ENCODE peak calls at places on chromosome 7, in nine cellular contexts. F, X, I, R, J, M, B, K and W are unnamed samples.
A peak's percentile ranks its signal among the peaks of the same experiment; 100 is the strongest.

GRCh38 chr7:2259480-2259879 is 17.5 kb downstream of the NUDT1 start:
- ATAC-seq in M (no peak), F (no peak), K (no peak), R (no peak), I (no peak), X (no peak), B (no peak), J (no peak), W (no peak)

GRCh38 chr7:100489824-100490223 is 6.1 kb downstream of the NYAP1 start:
- ATAC-seq in F (peak; percentile 42), J (no peak), K (peak; percentile 55), X (peak; percentile 21), M (peak; percentile 50), B (peak; percentile 27), R (no peak), I (no peak), W (no peak)

GRCh38 chr7:468681-469590 is 50.7 kb downstream of the PDGFA start:
- ATAC-seq in J (no peak), M (no peak), X (peak; percentile 74), F (no peak), I (no peak), R (no peak), K (peak; percentile 44), B (peak; percentile 69), W (no peak)

GRCh38 chr7:24778543-24779282 is 21.4 kb upstream of the GSDME start:
- ATAC-seq in F (no peak), M (no peak), K (peak; percentile 74), J (peak; percentile 58), B (peak; percentile 56), X (no peak), R (peak; percentile 81), I (peak; percentile 72), W (peak; percentile 29)

GRCh38 chr7:87875151-87876039 is 765 bp downstream of the SLC25A40 start:
- ATAC-seq in F (peak; percentile 37), X (peak; percentile 3), M (no peak), K (peak; percentile 0), R (peak; percentile 50), I (peak; percentile 59), J (peak; percentile 23), B (peak; percentile 3), W (peak; percentile 1)

GRCh38 chr7:117269895-117270294 is 53.0 kb downstream of the WNT2 start:
- ATAC-seq in R (no peak), X (no peak), F (no peak), J (no peak), K (no peak), B (peak; percentile 33), M (no peak), I (no peak), W (no peak)

GRCh38 chr7:142347091-142347490 is 89.2 kb upstream of the PRSS58 start:
- ATAC-seq in M (no peak), K (no peak), X (no peak), R (no peak), F (no peak), I (no peak), B (no peak), J (no peak), W (no peak)

GRCh38 chr7:151245360-151246160 is 2.9 kb downstream of the SMARCD3 start:
- ATAC-seq in F (peak; percentile 57), I (peak; percentile 50), K (peak; percentile 82), J (peak; percentile 12), M (peak; percentile 74), R (no peak), B (peak; percentile 64), X (peak; percentile 69), W (peak; percentile 3)

GRCh38 chr7:43870316-43870715 is 999 bp upstream of the MRPS24 start:
- ATAC-seq in B (no peak), R (no peak), M (no peak), J (no peak), X (no peak), F (no peak), I (no peak), K (no peak), W (no peak)

GRCh38 chr7:96217147-96217546 is 104.8 kb downstream of the SLC25A13 start:
- ATAC-seq in M (no peak), X (no peak), F (no peak), J (no peak), R (no peak), I (no peak), B (no peak), K (no peak), W (no peak)

GRCh38 chr7:151008511-151009323 is 15.6 kb downstream of the ATG9B start:
- ATAC-seq in J (peak; percentile 73), M (peak; percentile 38), B (peak; percentile 79), I (peak; percentile 75), F (peak; percentile 62), K (peak; percentile 59), R (peak; percentile 70), X (peak; percentile 53), W (peak; percentile 50)

GRCh38 chr7:81232084-81232799 is 313.4 kb upstream of the SEMA3C start:
- ATAC-seq in B (no peak), R (peak; percentile 90), K (no peak), I (no peak), F (no peak), X (no peak), J (peak; percentile 16), M (no peak), W (no peak)

GRCh38 chr7:29297194-29297890 is 102.8 kb downstream of the CHN2 start:
- ATAC-seq in I (no peak), K (no peak), M (no peak), J (no peak), B (no peak), R (no peak), F (no peak), X (no peak), W (no peak)

GRCh38 chr7:43516581-43517342 is 66.1 kb upstream of the STK17A start:
- ATAC-seq in R (no peak), K (no peak), B (peak; percentile 92), I (no peak), F (no peak), J (no peak), X (peak; percentile 84), M (no peak), W (peak; percentile 91)

GRCh38 chr7:99489235-99489634 is 10.8 kb downstream of the ZNF394 start:
- ATAC-seq in J (no peak), M (peak; percentile 26), B (no peak), I (no peak), R (no peak), F (peak; percentile 90), K (peak; percentile 26), X (peak; percentile 39), W (peak; percentile 23)

GRCh38 chr7:106485919-106486318 is 175.0 kb downstream of the CCDC71L start:
- ATAC-seq in R (no peak), B (no peak), K (no peak), J (no peak), X (no peak), I (peak; percentile 52), F (no peak), M (no peak), W (no peak)

GRCh38 chr7:150343225-150343624 is 1.8 kb upstream of the RARRES2 start:
- ATAC-seq in B (no peak), F (no peak), I (no peak), K (no peak), J (no peak), R (no peak), M (no peak), X (no peak), W (no peak)

GRCh38 chr7:85104432-85105205 is 82.2 kb downstream of the SEMA3D start:
- ATAC-seq in M (no peak), B (no peak), F (no peak), X (no peak), K (no peak), J (no peak), R (peak; percentile 39), I (peak; percentile 68), W (no peak)

GRCh38 chr7:129231666-129232065 is 6.8 kb downstream of the AHCYL2 start:
- ATAC-seq in F (no peak), B (no peak), I (no peak), X (no peak), R (no peak), J (no peak), K (no peak), M (no peak), W (no peak)

GRCh38 chr7:121339082-121339481 is 10.3 kb downstream of the WNT16 start:
- ATAC-seq in R (no peak), K (no peak), F (no peak), B (no peak), J (no peak), I (no peak), M (no peak), X (no peak), W (no peak)

GRCh38 chr7:148903504-148903903 is 19.4 kb upstream of the EZH2 start:
- ATAC-seq in B (peak; percentile 67), F (no peak), X (peak; percentile 53), R (no peak), K (no peak), J (no peak), I (no peak), M (no peak), W (no peak)

GRCh38 chr7:143444063-143444782 is 970 bp downstream of the TAS2R60 start:
- ATAC-seq in J (no peak), R (no peak), I (no peak), M (no peak), X (no peak), B (no peak), K (no peak), F (peak; percentile 95), W (no peak)

GRCh38 chr7:36058020-36058592 is 94.9 kb upstream of the EEPD1 start:
- ATAC-seq in K (no peak), M (no peak), F (peak; percentile 49), I (no peak), R (no peak), B (peak; percentile 29), J (no peak), X (no peak), W (no peak)

GRCh38 chr7:151124205-151124880 is 38.1 kb downstream of the AGAP3 start:
- ATAC-seq in F (no peak), R (no peak), J (no peak), I (no peak), X (no peak), K (no peak), M (peak; percentile 7), B (no peak), W (no peak)

GRCh38 chr7:76142861-76143260 is 58.8 kb upstream of the SRRM3 start:
- ATAC-seq in R (no peak), X (no peak), K (peak; percentile 95), B (peak; percentile 73), I (no peak), M (no peak), F (no peak), J (no peak), W (no peak)

GRCh38 chr7:99078416-99078815 is 65.5 kb downstream of the SMURF1 start:
- ATAC-seq in B (no peak), J (no peak), R (no peak), M (no peak), K (no peak), I (no peak), X (no peak), F (no peak), W (no peak)

GRCh38 chr7:53811555-53812079 is 730.6 kb upstream of the VSTM2A start:
- ATAC-seq in I (no peak), J (no peak), K (peak; percentile 60), F (no peak), M (no peak), B (peak; percentile 66), X (no peak), R (no peak), W (no peak)